ENCODE peak calls at places on chromosomes 11 and 22, in four cellular contexts. One of them, this sample, is unnamed.
A peak's percentile ranks its signal among the peaks of the same experiment; 100 is the strongest.

GRCh38 chr11:1516273-1517067 is 29.9 kb upstream of the MOB2 start:
- DNase-seq in HepG2: no peak
- DNase-seq in WTC11: no peak
- DNase-seq in K562: no peak
- DNase-seq in this sample: no peak

GRCh38 chr22:19658057-19658966 is 56.0 kb upstream of the SEPTIN5 start:
- DNase-seq in K562: no peak
- DNase-seq in HepG2: no peak
- DNase-seq in WTC11: no peak
- DNase-seq in this sample: no peak

GRCh38 chr11:35539256-35539655 is 13.8 kb upstream of the PAMR1 start:
- DNase-seq in WTC11: no peak
- DNase-seq in HepG2: no peak
- DNase-seq in K562: no peak
- DNase-seq in this sample: no peak

GRCh38 chr11:78398715-78399114 is 18.9 kb downstream of the GAB2 start:
- DNase-seq in WTC11: no peak
- DNase-seq in K562: no peak
- DNase-seq in HepG2: no peak
- DNase-seq in this sample: no peak

GRCh38 chr11:112318193-112318592 is 57.5 kb upstream of the PLET1 start:
- DNase-seq in K562: no peak
- DNase-seq in HepG2: no peak
- DNase-seq in WTC11: no peak
- DNase-seq in this sample: no peak

GRCh38 chr11:128720522-128720985 is 26.7 kb downstream of the FLI1 start:
- DNase-seq in WTC11: peak; percentile 50
- DNase-seq in HepG2: no peak
- DNase-seq in K562: no peak
- DNase-seq in this sample: no peak

GRCh38 chr11:33899383-33900037 is 7.6 kb upstream of the LMO2 start:
- DNase-seq in HepG2: no peak
- DNase-seq in WTC11: no peak
- DNase-seq in K562: peak; percentile 52
- DNase-seq in this sample: no peak

GRCh38 chr11:117072517-117073218 is 25.6 kb downstream of the SIK3 start:
- DNase-seq in WTC11: no peak
- DNase-seq in HepG2: peak; percentile 93
- DNase-seq in K562: peak; percentile 62
- DNase-seq in this sample: no peak

GRCh38 chr11:27868226-27868625 is 168.0 kb upstream of the BDNF start:
- DNase-seq in HepG2: no peak
- DNase-seq in K562: no peak
- DNase-seq in WTC11: no peak
- DNase-seq in this sample: no peak

GRCh38 chr22:45684169-45684568 is 12.5 kb downstream of the ATXN10 start:
- DNase-seq in K562: no peak
- DNase-seq in WTC11: no peak
- DNase-seq in HepG2: no peak
- DNase-seq in this sample: no peak

GRCh38 chr11:28659716-28660348 is 551.6 kb downstream of the METTL15 start:
- DNase-seq in WTC11: no peak
- DNase-seq in K562: no peak
- DNase-seq in HepG2: no peak
- DNase-seq in this sample: no peak

GRCh38 chr11:93521086-93521485 is 22.1 kb downstream of the SMCO4 start:
- DNase-seq in K562: no peak
- DNase-seq in WTC11: no peak
- DNase-seq in HepG2: no peak
- DNase-seq in this sample: no peak

GRCh38 chr11:78192911-78193341 is 4.2 kb downstream of the USP35 start:
- DNase-seq in WTC11: no peak
- DNase-seq in HepG2: no peak
- DNase-seq in K562: no peak
- DNase-seq in this sample: no peak

GRCh38 chr11:80873309-80873999 is 1432.6 kb upstream of the TENM4 start:
- DNase-seq in K562: no peak
- DNase-seq in HepG2: no peak
- DNase-seq in WTC11: no peak
- DNase-seq in this sample: no peak

GRCh38 chr11:115612331-115612730 is 108.1 kb upstream of the CADM1 start:
- DNase-seq in WTC11: no peak
- DNase-seq in HepG2: no peak
- DNase-seq in K562: no peak
- DNase-seq in this sample: no peak

GRCh38 chr22:33073989-33074391 is 15.8 kb upstream of the SYN3 start:
- DNase-seq in HepG2: no peak
- DNase-seq in K562: no peak
- DNase-seq in WTC11: no peak
- DNase-seq in this sample: no peak

GRCh38 chr11:43868852-43869567 is 11.6 kb upstream of the ALKBH3 start:
- DNase-seq in K562: peak; percentile 36
- DNase-seq in HepG2: peak; percentile 41
- DNase-seq in WTC11: no peak
- DNase-seq in this sample: no peak

GRCh38 chr11:16804104-16804947 is 65.9 kb downstream of the C11orf58 start:
- DNase-seq in K562: no peak
- DNase-seq in WTC11: no peak
- DNase-seq in HepG2: peak; percentile 90
- DNase-seq in this sample: no peak

GRCh38 chr11:105144887-105145286 is 5.3 kb upstream of the CARD18 start:
- DNase-seq in K562: no peak
- DNase-seq in WTC11: no peak
- DNase-seq in HepG2: peak; percentile 62
- DNase-seq in this sample: no peak

GRCh38 chr22:41507330-41508063 is 36.8 kb downstream of the POLR3H start:
- DNase-seq in WTC11: no peak
- DNase-seq in HepG2: no peak
- DNase-seq in K562: no peak
- DNase-seq in this sample: no peak

GRCh38 chr11:118532852-118533768 is 2.1 kb downstream of the TMEM25 start:
- DNase-seq in WTC11: no peak
- DNase-seq in K562: no peak
- DNase-seq in HepG2: no peak
- DNase-seq in this sample: no peak

GRCh38 chr11:46390331-46391171 is 1.0 kb downstream of the CHRM4 start:
- DNase-seq in HepG2: no peak
- DNase-seq in WTC11: peak; percentile 40
- DNase-seq in K562: no peak
- DNase-seq in this sample: no peak

GRCh38 chr22:35458547-35459422 is 58.8 kb downstream of the MCM5 start:
- DNase-seq in HepG2: no peak
- DNase-seq in WTC11: no peak
- DNase-seq in K562: no peak
- DNase-seq in this sample: no peak

GRCh38 chr11:33542921-33543320 is 157.7 kb downstream of the C11orf91 start:
- DNase-seq in HepG2: peak; percentile 23
- DNase-seq in K562: peak; percentile 44
- DNase-seq in WTC11: peak; percentile 76
- DNase-seq in this sample: peak; percentile 72

GRCh38 chr22:50445071-50445879 is 29.6 kb downstream of the SBF1 start:
- DNase-seq in K562: no peak
- DNase-seq in WTC11: no peak
- DNase-seq in HepG2: no peak
- DNase-seq in this sample: no peak
- TF ChIP-seq ELF4 in K562: no peak
- TF ChIP-seq ELF4 in WTC11: no peak
- TF ChIP-seq ELF4 in HepG2: no peak
- TF ChIP-seq ELF4 in this sample: no peak

GRCh38 chr22:21038405-21038804 is 6.0 kb upstream of the SLC7A4 start:
- DNase-seq in HepG2: no peak
- DNase-seq in WTC11: no peak
- DNase-seq in K562: no peak
- DNase-seq in this sample: no peak
- TF ChIP-seq ELF4 in HepG2: no peak
- TF ChIP-seq ELF4 in WTC11: no peak
- TF ChIP-seq ELF4 in K562: no peak
- TF ChIP-seq ELF4 in this sample: no peak

DNA sequence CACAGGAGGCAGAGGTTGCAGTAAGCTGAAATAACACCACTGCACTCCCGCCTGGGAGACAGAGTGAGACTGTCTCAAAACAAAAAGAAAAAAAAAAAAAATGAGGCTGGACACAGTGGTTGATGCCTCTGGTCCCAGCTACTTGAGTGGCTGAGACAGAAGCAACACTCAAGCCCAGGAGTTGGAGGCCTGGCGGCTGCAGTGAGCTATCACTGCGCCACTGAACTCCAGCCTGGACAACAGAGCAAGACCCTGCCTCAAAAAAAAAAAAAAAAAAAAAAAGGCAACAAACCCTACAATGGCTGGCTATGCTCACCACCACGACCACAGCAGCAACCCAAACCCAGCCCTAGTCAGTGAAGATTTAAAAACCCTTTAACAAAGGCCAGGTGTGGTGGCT is 8.2 kb downstream of the NAP1L4 start:
- DNase-seq in K562: no peak
- DNase-seq in HepG2: no peak
- DNase-seq in WTC11: no peak
- DNase-seq in this sample: no peak
- TF ChIP-seq ELF4 in K562: no peak
- TF ChIP-seq ELF4 in HepG2: no peak
- TF ChIP-seq ELF4 in WTC11: no peak
- TF ChIP-seq ELF4 in this sample: no peak

DNA sequence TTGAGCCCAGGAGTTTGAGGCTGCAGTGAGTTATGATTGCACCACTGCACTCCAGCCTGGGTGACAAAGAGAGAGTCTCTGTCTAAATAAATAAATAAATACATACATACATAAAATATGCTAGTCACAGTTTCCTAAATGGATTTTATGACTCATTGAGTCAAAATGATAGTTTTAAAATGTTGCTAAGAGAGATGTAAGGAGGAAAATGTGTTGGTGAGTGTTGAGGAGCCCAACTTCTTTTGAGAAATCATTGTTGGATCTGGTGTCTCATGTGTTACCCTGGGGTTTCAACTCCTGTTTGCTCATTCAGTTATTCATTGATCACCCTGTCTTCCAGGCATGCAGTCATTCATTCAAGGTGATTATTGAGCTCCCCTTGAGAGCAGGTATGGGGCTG is 21.1 kb downstream of the PARVB start:
- DNase-seq in HepG2: no peak
- DNase-seq in WTC11: no peak
- DNase-seq in K562: no peak
- DNase-seq in this sample: no peak
- TF ChIP-seq ELF4 in HepG2: no peak
- TF ChIP-seq ELF4 in WTC11: no peak
- TF ChIP-seq ELF4 in K562: no peak
- TF ChIP-seq ELF4 in this sample: no peak

GRCh38 chr11:67492069-67492727 is 9.4 kb downstream of the AIP start:
- DNase-seq in HepG2: no peak
- DNase-seq in WTC11: no peak
- DNase-seq in K562: no peak
- DNase-seq in this sample: no peak
- TF ChIP-seq ELF4 in HepG2: no peak
- TF ChIP-seq ELF4 in WTC11: no peak
- TF ChIP-seq ELF4 in K562: no peak
- TF ChIP-seq ELF4 in this sample: no peak